ENCODE peak calls at places on chromosome 21, in six cellular contexts. Y is stomach, A is GM12891, K is renal cortical epithelial cell, M is ACHN, P is glutamatergic neuron. U is an unnamed sample.

GRCh38 chr21:27372381-27372780 is 405.5 kb upstream of the ADAMTS5 start:
- DNase-seq in Y (no peak), A (no peak), K (peak), M (no peak), P (no peak), U (no peak)

GRCh38 chr21:30194701-30195299 is 21.1 kb downstream of the CLDN8 start:
- DNase-seq in Y (no peak), A (peak), K (peak), M (peak), P (no peak), U (no peak)

GRCh38 chr21:42731264-42732032 is 78.0 kb downstream of the PDE9A start:
- DNase-seq in Y (no peak), A (no peak), K (peak), M (no peak), P (no peak), U (no peak)

GRCh38 chr21:46213620-46214286 is 14.8 kb downstream of the LSS start:
- DNase-seq in Y (no peak), A (no peak), K (no peak), M (no peak), P (no peak), U (no peak)

GRCh38 chr21:45957986-45958610 is 23.5 kb upstream of the COL6A1 start:
- DNase-seq in Y (no peak), A (no peak), K (no peak), M (no peak), P (no peak), U (peak)

GRCh38 chr21:42674351-42674940 is 21.0 kb downstream of the PDE9A start:
- DNase-seq in Y (no peak), A (no peak), K (no peak), M (no peak), P (peak), U (peak)

GRCh38 chr21:35943752-35944151 is 116.6 kb downstream of the SETD4 start:
- DNase-seq in Y (no peak), A (no peak), K (no peak), M (no peak), P (no peak), U (no peak)

GRCh38 chr21:41932576-41933258 is 21.1 kb downstream of the C2CD2 start:
- DNase-seq in Y (no peak), A (no peak), K (peak), M (peak), P (no peak), U (peak)

GRCh38 chr21:17343055-17343454 is 169.8 kb upstream of the CXADR start:
- DNase-seq in Y (no peak), A (no peak), K (no peak), M (peak), P (no peak), U (no peak)

GRCh38 chr21:15197696-15198095 is 132.9 kb upstream of the NRIP1 start:
- DNase-seq in Y (no peak), A (no peak), K (no peak), M (no peak), P (no peak), U (no peak)

GRCh38 chr21:45532826-45533730 is 9.2 kb downstream of the SLC19A1 start:
- DNase-seq in Y (peak), A (no peak), K (no peak), M (no peak), P (peak), U (peak)

GRCh38 chr21:43333301-43334062 is 93.4 kb downstream of the SIK1 start:
- DNase-seq in Y (peak), A (no peak), K (peak), M (peak), P (peak), U (peak)

GRCh38 chr21:43597845-43598244 is 61.4 kb downstream of the HSF2BP start:
- DNase-seq in Y (no peak), A (no peak), K (no peak), M (no peak), P (no peak), U (no peak)

GRCh38 chr21:42299324-42300044 is 15.7 kb downstream of the TFF3 start:
- DNase-seq in Y (no peak), A (no peak), K (no peak), M (no peak), P (no peak), U (peak)

GRCh38 chr21:14877581-14878228 is 187.1 kb downstream of the NRIP1 start:
- DNase-seq in Y (no peak), A (no peak), K (peak), M (peak), P (no peak), U (no peak)

GRCh38 chr21:21722736-21723135 is 724.5 kb downstream of the NCAM2 start:
- DNase-seq in Y (no peak), A (no peak), K (no peak), M (no peak), P (no peak), U (no peak)

GRCh38 chr21:20459838-20460237 is 538.4 kb upstream of the NCAM2 start:
- DNase-seq in Y (no peak), A (no peak), K (no peak), M (no peak), P (no peak), U (no peak)

GRCh38 chr21:44434936-44435635 is 20.2 kb upstream of the LRRC3 start:
- DNase-seq in Y (no peak), A (no peak), K (no peak), M (no peak), P (no peak), U (peak)

GRCh38 chr21:17607684-17608083 is 5.0 kb downstream of the BTG3 start:
- DNase-seq in Y (no peak), A (no peak), K (no peak), M (no peak), P (no peak), U (no peak)

GRCh38 chr21:38702196-38702595 is 103.5 kb upstream of the ETS2 start:
- DNase-seq in Y (no peak), A (no peak), K (no peak), M (no peak), P (no peak), U (peak)

GRCh38 chr21:40615503-40616376 is 231.2 kb downstream of the DSCAM start:
- DNase-seq in Y (no peak), A (no peak), K (no peak), M (no peak), P (no peak), U (no peak)